ENCODE peak calls at places on chromosomes 11 and 22, in ten cellular contexts. O, S, P, B, R, N, C, T, Z and L are unnamed samples.

GRCh38 chr11:75262961-75263852 is 22.6 kb downstream of the TPBGL start:
- ATAC-seq in O (no peak), S (no peak), P (peak), B (peak), R (peak), N (no peak), C (peak), T (peak), Z (no peak), L (no peak)

GRCh38 chr11:100849009-100849913 is 162.2 kb downstream of the ARHGAP42 start:
- ATAC-seq in O (no peak), S (peak), P (peak), B (peak), R (no peak), N (no peak), C (no peak), T (peak), Z (no peak), L (no peak)

GRCh38 chr22:27719535-27720227 is 81.9 kb downstream of the MN1 start:
- ATAC-seq in O (no peak), S (peak), P (peak), B (peak), R (no peak), N (no peak), C (no peak), T (no peak), Z (no peak), L (no peak)

GRCh38 chr11:8871283-8871775 is 39.7 kb upstream of the AKIP1 start:
- ATAC-seq in O (no peak), S (peak), P (peak), B (peak), R (peak), N (peak), C (peak), T (peak), Z (no peak), L (no peak)

GRCh38 chr22:41247703-41248102 is 7.0 kb upstream of the CHADL start:
- ATAC-seq in O (no peak), S (peak), P (peak), B (no peak), R (no peak), N (no peak), C (no peak), T (peak), Z (no peak), L (no peak)

GRCh38 chr11:15673408-15673811 is 558.7 kb downstream of the INSC start:
- ATAC-seq in O (no peak), S (peak), P (peak), B (no peak), R (no peak), N (no peak), C (peak), T (peak), Z (no peak), L (no peak)

GRCh38 chr11:116882386-116882785 is 45.0 kb upstream of the APOA1 start:
- ATAC-seq in O (peak), S (no peak), P (no peak), B (no peak), R (no peak), N (no peak), C (no peak), T (no peak), Z (no peak), L (peak)

GRCh38 chr11:111066861-111067260 is 178.7 kb upstream of the POU2AF2 start:
- ATAC-seq in O (no peak), S (no peak), P (no peak), B (no peak), R (no peak), N (no peak), C (no peak), T (no peak), Z (no peak), L (no peak)

GRCh38 chr11:103547691-103548090 is 438.5 kb downstream of the DYNC2H1 start:
- ATAC-seq in O (no peak), S (no peak), P (peak), B (no peak), R (no peak), N (no peak), C (no peak), T (no peak), Z (no peak), L (no peak)

GRCh38 chr11:12889243-12889642 is 119.9 kb upstream of the RASSF10 start:
- ATAC-seq in O (no peak), S (peak), P (peak), B (no peak), R (no peak), N (peak), C (no peak), T (peak), Z (no peak), L (no peak)

GRCh38 chr11:629237-629583 is 2.2 kb upstream of the SCT start:
- ATAC-seq in O (peak), S (no peak), P (no peak), B (no peak), R (no peak), N (peak), C (no peak), T (no peak), Z (peak), L (no peak)

GRCh38 chr11:2212411-2213251 is 41.0 kb upstream of the TH start:
- ATAC-seq in O (no peak), S (no peak), P (no peak), B (no peak), R (no peak), N (no peak), C (no peak), T (no peak), Z (no peak), L (no peak)

GRCh38 chr11:94661444-94661843 is 94.3 kb downstream of the PIWIL4 start:
- ATAC-seq in O (no peak), S (no peak), P (no peak), B (no peak), R (no peak), N (no peak), C (no peak), T (no peak), Z (no peak), L (no peak)

GRCh38 chr11:36380296-36381004 is 84.4 kb downstream of the PRR5L start:
- ATAC-seq in O (no peak), S (no peak), P (no peak), B (no peak), R (no peak), N (no peak), C (no peak), T (no peak), Z (no peak), L (no peak)

GRCh38 chr11:3970101-3970500 is 114.6 kb downstream of the STIM1 start:
- ATAC-seq in O (peak), S (no peak), P (no peak), B (no peak), R (no peak), N (peak), C (no peak), T (no peak), Z (no peak), L (peak)

GRCh38 chr22:43996170-43996980 is 27.7 kb upstream of the PARVB start:
- ATAC-seq in O (peak), S (peak), P (no peak), B (peak), R (no peak), N (no peak), C (no peak), T (peak), Z (peak), L (peak)

GRCh38 chr11:17972987-17973386 is 39.9 kb downstream of the SERGEF start:
- ATAC-seq in O (no peak), S (peak), P (peak), B (peak), R (no peak), N (peak), C (no peak), T (peak), Z (no peak), L (no peak)

GRCh38 chr11:126347751-126348628 is 7.5 kb upstream of the ST3GAL4 start:
- ATAC-seq in O (no peak), S (peak), P (peak), B (no peak), R (peak), N (no peak), C (no peak), T (no peak), Z (no peak), L (no peak)

GRCh38 chr11:59818572-59818971 is 8.0 kb upstream of the MRPL16 start:
- ATAC-seq in O (no peak), S (no peak), P (no peak), B (no peak), R (no peak), N (no peak), C (no peak), T (no peak), Z (no peak), L (no peak)

GRCh38 chr11:74085542-74085892 is 76.6 kb upstream of the UCP3 start:
- ATAC-seq in O (peak), S (peak), P (no peak), B (peak), R (no peak), N (no peak), C (no peak), T (peak), Z (no peak), L (peak)

GRCh38 chr22:42945736-42946135 is 69.2 kb downstream of the PACSIN2 start:
- ATAC-seq in O (no peak), S (peak), P (no peak), B (no peak), R (no peak), N (no peak), C (peak), T (no peak), Z (no peak), L (no peak)

GRCh38 chr11:13862845-13863392 is 99.6 kb upstream of the SPON1 start:
- ATAC-seq in O (peak), S (no peak), P (no peak), B (no peak), R (no peak), N (no peak), C (no peak), T (no peak), Z (no peak), L (no peak)

GRCh38 chr11:130829801-130830562 is 86.3 kb downstream of the SNX19 start:
- ATAC-seq in O (no peak), S (peak), P (peak), B (no peak), R (no peak), N (peak), C (peak), T (peak), Z (no peak), L (no peak)

GRCh38 chr11:28481673-28482480 is 373.7 kb downstream of the METTL15 start:
- ATAC-seq in O (no peak), S (no peak), P (no peak), B (no peak), R (no peak), N (no peak), C (no peak), T (no peak), Z (no peak), L (no peak)

GRCh38 chr11:30257058-30257457 is 26.2 kb downstream of the FSHB start:
- ATAC-seq in O (no peak), S (no peak), P (no peak), B (no peak), R (no peak), N (no peak), C (no peak), T (no peak), Z (no peak), L (no peak)

GRCh38 chr11:119237515-119237914 is 31.4 kb downstream of the CBL start:
- ATAC-seq in O (no peak), S (no peak), P (no peak), B (no peak), R (no peak), N (no peak), C (no peak), T (no peak), Z (no peak), L (no peak)

GRCh38 chr11:57641426-57641825 is 8.3 kb downstream of the YPEL4 start:
- ATAC-seq in O (peak), S (no peak), P (no peak), B (peak), R (peak), N (no peak), C (no peak), T (peak), Z (peak), L (peak)

GRCh38 chr11:33197915-33198727 is 36.8 kb upstream of the CSTF3 start:
- ATAC-seq in O (no peak), S (no peak), P (no peak), B (no peak), R (no peak), N (no peak), C (no peak), T (no peak), Z (no peak), L (no peak)

GRCh38 chr11:68503281-68503687 is 42.7 kb downstream of the PPP6R3 start:
- ATAC-seq in O (no peak), S (peak), P (peak), B (peak), R (no peak), N (no peak), C (peak), T (peak), Z (no peak), L (no peak)

GRCh38 chr22:39091136-39092081 is 5.6 kb upstream of the APOBEC3H start:
- ATAC-seq in O (no peak), S (no peak), P (no peak), B (no peak), R (no peak), N (no peak), C (no peak), T (no peak), Z (no peak), L (no peak)

GRCh38 chr11:30585067-30585891 is 874 bp downstream of the MPPED2 start:
- ATAC-seq in O (peak), S (peak), P (peak), B (peak), R (peak), N (peak), C (no peak), T (peak), Z (peak), L (no peak)

GRCh38 chr22:28043269-28043668 is 124.2 kb upstream of the PITPNB start:
- ATAC-seq in O (no peak), S (peak), P (no peak), B (no peak), R (no peak), N (no peak), C (no peak), T (no peak), Z (no peak), L (no peak)

GRCh38 chr11:35179466-35180135 is 40.6 kb downstream of the CD44 start:
- ATAC-seq in O (no peak), S (peak), P (no peak), B (no peak), R (peak), N (no peak), C (no peak), T (no peak), Z (no peak), L (no peak)

GRCh38 chr11:83014951-83015350 is 56.7 kb downstream of the RAB30 start:
- ATAC-seq in O (no peak), S (no peak), P (no peak), B (no peak), R (peak), N (no peak), C (no peak), T (no peak), Z (no peak), L (no peak)

GRCh38 chr11:119167933-119168332 is 592 bp upstream of the NLRX1 start:
- ATAC-seq in O (no peak), S (peak), P (peak), B (peak), R (no peak), N (no peak), C (no peak), T (no peak), Z (no peak), L (no peak)

GRCh38 chr11:101446238-101446637 is 137.6 kb downstream of the TRPC6 start:
- ATAC-seq in O (no peak), S (no peak), P (no peak), B (no peak), R (no peak), N (peak), C (no peak), T (no peak), Z (no peak), L (no peak)